ENCODE peak calls at places on chromosomes 2 and 18, in five cellular contexts. M is heart left ventricle; U is tibial artery; D is CD8-positive, alpha-beta T cell; W is GM23338. C is an unnamed sample.

GRCh38 chr18:2168022-2168421 is 403.3 kb downstream of the METTL4 start:
- DNase-seq in U (no peak), W (no peak), M (no peak), D (no peak), C (no peak)

GRCh38 chr2:239307921-239308620 is 92.7 kb downstream of the HDAC4 start:
- DNase-seq in M (no peak), U (peak), W (no peak), D (no peak), C (no peak)

GRCh38 chr2:197209742-197210408 is 100.7 kb downstream of the ANKRD44 start:
- DNase-seq in M (no peak), W (no peak), D (peak), U (no peak), C (no peak)

GRCh38 chr18:59597049-59597448 is 100.2 kb downstream of the CCBE1 start:
- DNase-seq in U (no peak), W (no peak), M (no peak), D (no peak), C (no peak)

GRCh38 chr2:65991332-65991731 is 443.6 kb upstream of the MEIS1 start:
- DNase-seq in D (no peak), W (peak), M (no peak), U (no peak), C (no peak)

GRCh38 chr2:215392687-215393270 is 43.1 kb downstream of the FN1 start:
- DNase-seq in U (no peak), M (no peak), D (no peak), W (no peak), C (no peak)

GRCh38 chr18:468841-469796 is 31.4 kb downstream of the COLEC12 start:
- DNase-seq in U (no peak), D (no peak), W (no peak), M (no peak), C (no peak)

GRCh38 chr18:80143876-80144275 is 34.8 kb downstream of the ADNP2 start:
- DNase-seq in W (no peak), D (no peak), M (no peak), U (no peak), C (no peak)

GRCh38 chr2:190488516-190489220 is 45.9 kb downstream of the NEMP2 start:
- DNase-seq in D (no peak), M (no peak), U (no peak), W (no peak), C (no peak)

GRCh38 chr2:215313219-215313656 is 1.4 kb downstream of the ATIC start:
- DNase-seq in M (no peak), W (no peak), U (no peak), D (no peak), C (no peak)

GRCh38 chr2:238595750-238596570 is 169.2 kb downstream of the ASB1 start:
- DNase-seq in M (no peak), W (no peak), D (no peak), U (no peak), C (peak)

GRCh38 chr2:171547720-171548119 is 25.4 kb downstream of the CYBRD1 start:
- DNase-seq in D (no peak), W (no peak), M (no peak), U (no peak), C (no peak)

GRCh38 chr2:217652761-217653160 is 350.0 kb downstream of the TNS1 start:
- DNase-seq in U (no peak), M (no peak), D (no peak), W (no peak), C (no peak)

GRCh38 chr2:224442092-224442999 is 40.4 kb upstream of the FAM124B start:
- DNase-seq in D (no peak), U (no peak), W (peak), M (peak), C (no peak)

GRCh38 chr2:62197017-62197586 is 1.2 kb downstream of the B3GNT2 start:
- DNase-seq in M (no peak), U (no peak), D (peak), W (no peak), C (no peak)

GRCh38 chr2:134372611-134373131 is 118.8 kb downstream of the MGAT5 start:
- DNase-seq in M (peak), U (no peak), D (no peak), W (no peak), C (no peak)

GRCh38 chr2:67165141-67165990 is 231.8 kb upstream of the ETAA1 start:
- DNase-seq in W (no peak), D (no peak), M (no peak), U (no peak), C (no peak)

GRCh38 chr2:108447947-108448677 is 894 bp upstream of the GCC2 start:
- DNase-seq in D (no peak), U (no peak), W (no peak), M (no peak), C (no peak)

GRCh38 chr18:37577051-37577611 is 11.5 kb upstream of the CELF4 start:
- DNase-seq in M (peak), U (no peak), W (peak), D (no peak), C (peak)

GRCh38 chr18:37483984-37484892 is 81.4 kb downstream of the CELF4 start:
- DNase-seq in D (no peak), U (no peak), M (no peak), W (peak), C (no peak)

GRCh38 chr18:68454511-68455228 is 260.2 kb downstream of the TMX3 start:
- DNase-seq in W (no peak), D (no peak), M (peak), U (no peak), C (no peak)

GRCh38 chr2:6810961-6811360 is 54.7 kb downstream of the CMPK2 start:
- DNase-seq in D (no peak), W (no peak), M (no peak), U (no peak), C (no peak)

GRCh38 chr18:26482567-26482966 is 65.8 kb downstream of the KCTD1 start:
- DNase-seq in U (no peak), D (no peak), W (peak), M (no peak), C (no peak)

GRCh38 chr18:58453913-58454317 is 175.0 kb downstream of the ALPK2 start:
- DNase-seq in M (no peak), W (no peak), D (no peak), U (no peak), C (no peak)

GRCh38 chr2:159208449-159208848 is 78.1 kb downstream of the WDSUB1 start:
- DNase-seq in M (no peak), W (no peak), U (no peak), D (no peak), C (no peak)

GRCh38 chr2:64797881-64798590 is 144.3 kb upstream of the SERTAD2 start:
- DNase-seq in M (no peak), D (no peak), W (no peak), U (no peak), C (no peak)

GRCh38 chr2:78832481-78832880 is 193.0 kb upstream of the REG3G start:
- DNase-seq in M (no peak), U (no peak), W (no peak), D (no peak), C (no peak)
- TF ChIP-seq CTCF in M (no peak), U (no peak), W (no peak), D (no peak), C (no peak)

DNA sequence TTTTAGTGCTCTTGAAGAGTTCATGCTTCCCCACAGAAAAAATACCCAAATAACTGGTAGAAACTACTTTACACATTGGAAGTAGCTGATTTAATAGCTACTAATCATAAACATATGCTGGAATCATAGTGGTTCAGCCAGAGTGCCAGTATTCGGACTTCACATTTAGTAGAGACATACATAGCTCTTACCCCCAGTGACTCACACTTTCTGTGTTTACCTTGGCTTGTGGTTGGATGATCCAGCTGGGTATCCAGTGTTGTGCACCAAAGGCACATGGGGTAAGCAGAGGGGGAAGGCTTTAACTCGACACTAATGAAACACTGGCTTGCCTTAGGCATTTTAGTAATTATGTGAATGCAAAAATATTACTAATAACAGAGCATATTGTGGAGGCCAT is 18.1 kb downstream of the ARHGAP28 start:
- DNase-seq in D (no peak), U (no peak), M (no peak), W (no peak), C (no peak)
- H3K27ac ChIP-seq in D (no peak), U (no peak), M (peak), W (no peak), C (peak)

GRCh38 chr2:219205165-219205538 is 1.4 kb upstream of the ZFAND2B start:
- DNase-seq in U (no peak), W (no peak), D (no peak), M (no peak), C (no peak)

GRCh38 chr2:219207884-219208740 is 1.5 kb downstream of the ZFAND2B start:
- DNase-seq in M (no peak), D (no peak), U (no peak), W (no peak), C (peak)

GRCh38 chr2:219207254-219207883 is 787 bp downstream of the ZFAND2B start:
- DNase-seq in D (no peak), M (no peak), W (no peak), U (no peak), C (no peak)

GRCh38 chr2:219205981-219206441 is 571 bp upstream of the ZFAND2B start:
- DNase-seq in D (no peak), U (no peak), M (no peak), W (peak), C (no peak)

DNA sequence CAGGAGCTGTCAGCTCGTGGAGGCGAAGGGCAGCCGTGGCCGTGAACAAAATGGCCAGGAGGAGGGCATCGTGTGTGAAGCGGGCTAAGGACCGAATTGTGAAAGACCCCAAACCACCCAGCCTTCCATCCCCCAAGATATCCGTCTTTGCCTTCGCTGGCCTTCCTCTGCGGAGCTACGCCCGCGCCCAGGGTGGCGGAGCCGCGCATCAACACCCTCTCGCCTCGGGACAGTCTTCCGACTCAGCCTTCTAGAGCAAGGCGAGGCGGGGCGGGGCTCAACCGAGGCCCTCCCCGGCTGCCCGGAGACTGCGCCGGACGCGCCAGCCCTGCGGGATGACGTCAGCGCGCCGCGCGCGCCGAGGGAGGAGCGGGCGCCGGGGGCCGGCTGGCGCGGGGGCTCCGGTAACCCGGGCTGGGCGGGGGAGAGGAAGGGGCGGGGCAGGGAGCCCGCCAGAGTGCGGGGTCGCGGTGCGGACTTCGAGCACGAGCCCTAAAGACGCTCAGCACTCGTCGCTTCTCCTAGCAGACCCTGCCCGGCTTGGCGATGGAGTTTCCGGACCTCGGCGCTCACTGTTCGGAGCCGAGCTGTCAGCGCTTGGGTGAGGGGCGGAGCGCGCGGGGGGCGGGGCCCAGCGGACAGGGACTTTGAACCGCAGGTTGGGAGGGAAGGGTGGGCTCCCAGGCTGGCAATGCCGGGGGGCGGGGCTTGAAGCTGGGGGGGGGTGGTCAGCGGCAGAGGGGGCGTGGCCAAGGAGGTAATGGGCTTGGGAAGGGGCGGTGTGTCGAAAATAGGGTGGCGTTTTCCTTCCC is at the start of gene ZFAND2B:
- DNase-seq in W (peak), M (peak), D (peak), U (peak), C (peak)
- TF ChIP-seq CTCF in W (no peak), M (no peak), D (no peak), U (peak), C (peak)

DNA sequence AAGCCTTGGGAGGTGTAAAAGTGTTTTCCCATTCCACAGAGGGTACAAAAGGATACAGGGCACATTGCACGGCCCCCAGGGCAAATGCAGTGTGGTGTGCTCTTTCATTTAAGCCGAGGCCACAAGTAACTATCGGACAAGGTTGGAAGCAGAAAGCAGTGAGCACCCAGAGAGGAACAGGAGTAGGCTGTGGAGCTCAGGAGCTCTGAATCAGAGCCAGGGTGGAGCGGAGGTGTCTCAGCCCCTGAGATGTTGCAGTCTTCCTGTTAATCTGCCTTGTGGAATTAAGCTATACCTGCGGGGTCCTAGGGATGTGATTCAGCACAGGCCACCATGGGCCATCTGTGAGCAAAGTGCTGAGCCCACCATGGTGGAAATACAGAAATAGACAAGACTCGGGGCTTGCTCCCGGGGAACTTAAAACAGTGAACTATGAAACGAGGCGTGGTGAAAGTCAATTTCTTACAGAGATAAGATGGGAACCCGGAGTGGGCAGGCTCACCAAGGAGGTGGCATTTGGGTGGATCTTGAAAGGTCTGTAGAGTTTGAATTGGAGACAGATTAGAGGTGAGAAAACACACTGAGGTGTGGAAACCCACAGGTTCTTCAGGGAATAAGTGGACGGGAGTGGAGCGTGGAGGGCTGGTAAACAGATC is 44.0 kb downstream of the ASAP2 start:
- DNase-seq in D (no peak), U (no peak), W (no peak), M (no peak), C (no peak)
- H3K27ac ChIP-seq in D (no peak), U (peak), W (no peak), M (peak), C (no peak)

GRCh38 chr2:44663471-44664073 is 277.9 kb upstream of the SIX3 start:
- DNase-seq in W (no peak), M (no peak), U (no peak), D (no peak), C (no peak)

GRCh38 chr2:44672431-44672830 is 269.1 kb upstream of the SIX3 start:
- DNase-seq in W (no peak), M (no peak), U (no peak), D (no peak), C (no peak)

GRCh38 chr2:44671276-44671675 is 270.2 kb upstream of the SIX3 start:
- DNase-seq in W (no peak), M (no peak), D (no peak), U (no peak), C (no peak)

GRCh38 chr2:44671896-44672295 is 269.6 kb upstream of the SIX3 start:
- DNase-seq in U (no peak), D (no peak), W (no peak), M (no peak), C (no peak)

DNA sequence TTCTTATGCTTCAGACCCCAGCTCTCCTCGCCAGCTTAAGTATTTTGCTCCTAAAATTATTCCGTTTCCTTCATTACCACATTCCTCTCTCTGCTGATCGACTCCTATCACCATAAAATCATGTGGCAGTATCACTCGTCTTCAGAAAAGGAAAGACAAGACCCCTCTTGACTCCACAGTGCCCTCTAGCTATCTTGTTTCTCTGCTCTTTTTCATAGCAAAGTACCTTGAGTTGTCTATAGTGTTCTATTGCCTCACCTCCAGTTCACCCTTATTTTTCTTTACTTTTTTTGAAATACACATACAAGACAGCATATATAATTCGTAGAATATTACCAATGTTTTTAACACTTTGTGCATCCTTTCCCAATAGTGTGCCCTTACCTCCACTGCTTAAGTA is 273.2 kb upstream of the SIX3 start:
- DNase-seq in W (peak), M (no peak), U (no peak), D (no peak), C (no peak)
- TF ChIP-seq CTCF in W (peak), M (peak), U (no peak), D (no peak), C (no peak)

DNA sequence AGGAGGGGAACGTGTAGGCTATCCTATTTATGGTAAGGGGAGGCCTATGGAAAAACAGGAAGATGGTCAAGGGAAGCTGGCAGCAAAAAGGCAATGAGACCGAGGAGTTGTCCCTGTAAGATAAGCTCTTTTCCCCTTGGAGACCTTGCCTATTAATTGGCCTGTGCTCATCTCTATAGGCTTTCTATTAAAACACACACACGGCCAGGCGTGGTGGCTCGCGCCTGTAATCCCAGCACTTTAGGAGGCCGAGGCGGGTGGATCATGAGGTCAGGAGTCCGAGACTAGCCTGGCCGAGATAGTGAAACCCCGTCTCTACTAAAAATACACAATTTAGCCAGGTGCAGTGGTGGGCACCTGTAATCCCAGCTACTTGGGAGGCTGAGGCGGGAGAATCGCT is 32.1 kb downstream of the EPAS1 start:
- DNase-seq in D (no peak), U (no peak), M (no peak), W (no peak), C (no peak)
- H3K27ac ChIP-seq in D (no peak), U (peak), M (peak), W (no peak), C (no peak)

DNA sequence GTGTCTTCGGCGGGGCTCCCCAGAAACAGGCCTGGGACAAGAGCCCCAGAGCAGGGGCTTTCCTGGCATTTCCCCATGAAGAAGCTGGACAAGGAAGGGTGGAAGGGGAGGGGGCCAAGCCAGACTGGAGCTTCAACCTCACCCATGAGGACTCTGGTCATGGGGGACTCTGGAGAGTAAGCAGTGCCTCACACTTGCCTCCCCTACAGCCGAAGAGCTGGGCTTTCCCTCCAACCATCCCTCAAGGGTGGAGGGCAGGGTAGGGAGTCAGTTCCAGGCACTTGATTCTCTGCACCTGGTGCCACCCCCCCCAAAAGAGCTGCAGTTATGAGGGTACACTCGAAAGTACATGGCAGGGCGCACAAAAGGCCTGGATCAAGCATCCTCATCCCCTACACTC is 246.6 kb downstream of the TFCP2L1 start:
- DNase-seq in D (no peak), M (no peak), W (no peak), U (no peak), C (no peak)
- TF ChIP-seq CTCF in D (no peak), M (no peak), W (no peak), U (no peak), C (no peak)

GRCh38 chr18:3689986-3690681 is 240.2 kb downstream of the TGIF1 start:
- DNase-seq in W (peak), D (no peak), U (no peak), M (no peak), C (no peak)

GRCh38 chr18:3692113-3692621 is 242.2 kb downstream of the TGIF1 start:
- DNase-seq in D (no peak), U (no peak), W (no peak), M (no peak), C (no peak)

GRCh38 chr18:3689091-3689490 is 239.1 kb downstream of the TGIF1 start:
- DNase-seq in D (no peak), U (no peak), M (no peak), W (no peak), C (no peak)

GRCh38 chr18:3688682-3689081 is 238.7 kb downstream of the TGIF1 start:
- DNase-seq in M (no peak), U (no peak), W (peak), D (no peak), C (no peak)

GRCh38 chr18:3690682-3691066 is 240.7 kb downstream of the TGIF1 start:
- DNase-seq in M (no peak), U (no peak), W (no peak), D (no peak), C (no peak)
- H3K27ac ChIP-seq in M (no peak), U (no peak), W (no peak), D (no peak), C (no peak)

GRCh38 chr2:1136071-1136470 is 185.4 kb downstream of the SNTG2 start:
- DNase-seq in U (no peak), D (no peak), M (no peak), W (peak), C (no peak)
- TF ChIP-seq CTCF in U (no peak), D (no peak), M (no peak), W (peak), C (no peak)

GRCh38 chr2:105381119-105381668 is 17.7 kb downstream of the FHL2 start:
- DNase-seq in M (no peak), D (no peak), U (no peak), W (no peak), C (no peak)
- H3K27ac ChIP-seq in M (peak), D (no peak), U (peak), W (no peak), C (peak)

C was measured in vagina.